ENCODE peak calls at places on chromosomes 2 and 18, in eight cellular contexts. One of them, this sample, is unnamed.

GRCh38 chr2:110816404-110817365 is 84.3 kb downstream of the ACOXL start:
- DNase-seq in T-cell: no peak
- DNase-seq in activated CD4-positive, alpha-beta T cell treated with anti-CD3 and anti-CD28 coated beads, Interleukin-2, amount 50 U/mL, for 48 hours: no peak
- DNase-seq in posterior cingulate gyrus: no peak
- DNase-seq in left lung: no peak
- DNase-seq in NCI-H460: no peak
- DNase-seq in heart right ventricle: no peak
- DNase-seq in activated CD8-positive, alpha-beta memory T cell treated with anti-CD3 and anti-CD28 coated beads for 1 hour: no peak
- DNase-seq in this sample: no peak

GRCh38 chr2:128416366-128416765 is 97.7 kb upstream of the HS6ST1 start:
- DNase-seq in T-cell: no peak
- DNase-seq in activated CD4-positive, alpha-beta T cell treated with anti-CD3 and anti-CD28 coated beads, Interleukin-2, amount 50 U/mL, for 48 hours: no peak
- DNase-seq in posterior cingulate gyrus: no peak
- DNase-seq in left lung: no peak
- DNase-seq in NCI-H460: no peak
- DNase-seq in heart right ventricle: no peak
- DNase-seq in activated CD8-positive, alpha-beta memory T cell treated with anti-CD3 and anti-CD28 coated beads for 1 hour: no peak
- DNase-seq in this sample: peak; percentile 19

GRCh38 chr2:161436411-161436810 is 20.3 kb downstream of the TBR1 start:
- DNase-seq in T-cell: no peak
- DNase-seq in activated CD4-positive, alpha-beta T cell treated with anti-CD3 and anti-CD28 coated beads, Interleukin-2, amount 50 U/mL, for 48 hours: no peak
- DNase-seq in posterior cingulate gyrus: no peak
- DNase-seq in left lung: no peak
- DNase-seq in NCI-H460: no peak
- DNase-seq in heart right ventricle: no peak
- DNase-seq in activated CD8-positive, alpha-beta memory T cell treated with anti-CD3 and anti-CD28 coated beads for 1 hour: no peak
- DNase-seq in this sample: no peak

GRCh38 chr2:108616731-108617161 is 82.5 kb downstream of the LIMS1 start:
- DNase-seq in T-cell: no peak
- DNase-seq in activated CD4-positive, alpha-beta T cell treated with anti-CD3 and anti-CD28 coated beads, Interleukin-2, amount 50 U/mL, for 48 hours: no peak
- DNase-seq in posterior cingulate gyrus: no peak
- DNase-seq in left lung: no peak
- DNase-seq in NCI-H460: no peak
- DNase-seq in heart right ventricle: no peak
- DNase-seq in activated CD8-positive, alpha-beta memory T cell treated with anti-CD3 and anti-CD28 coated beads for 1 hour: no peak
- DNase-seq in this sample: no peak

GRCh38 chr2:79530443-79530842 is 17.6 kb downstream of the CTNNA2 start:
- DNase-seq in T-cell: no peak
- DNase-seq in activated CD4-positive, alpha-beta T cell treated with anti-CD3 and anti-CD28 coated beads, Interleukin-2, amount 50 U/mL, for 48 hours: no peak
- DNase-seq in posterior cingulate gyrus: no peak
- DNase-seq in left lung: no peak
- DNase-seq in NCI-H460: no peak
- DNase-seq in heart right ventricle: no peak
- DNase-seq in activated CD8-positive, alpha-beta memory T cell treated with anti-CD3 and anti-CD28 coated beads for 1 hour: no peak
- DNase-seq in this sample: no peak

GRCh38 chr2:182672471-182673165 is 43.4 kb upstream of the DNAJC10 start:
- DNase-seq in T-cell: no peak
- DNase-seq in activated CD4-positive, alpha-beta T cell treated with anti-CD3 and anti-CD28 coated beads, Interleukin-2, amount 50 U/mL, for 48 hours: no peak
- DNase-seq in posterior cingulate gyrus: no peak
- DNase-seq in left lung: no peak
- DNase-seq in NCI-H460: peak; percentile 72
- DNase-seq in heart right ventricle: no peak
- DNase-seq in activated CD8-positive, alpha-beta memory T cell treated with anti-CD3 and anti-CD28 coated beads for 1 hour: no peak
- DNase-seq in this sample: no peak

GRCh38 chr2:69291004-69291650 is 95.9 kb downstream of the GFPT1 start:
- DNase-seq in T-cell: no peak
- DNase-seq in activated CD4-positive, alpha-beta T cell treated with anti-CD3 and anti-CD28 coated beads, Interleukin-2, amount 50 U/mL, for 48 hours: no peak
- DNase-seq in posterior cingulate gyrus: no peak
- DNase-seq in left lung: no peak
- DNase-seq in NCI-H460: no peak
- DNase-seq in heart right ventricle: no peak
- DNase-seq in activated CD8-positive, alpha-beta memory T cell treated with anti-CD3 and anti-CD28 coated beads for 1 hour: no peak
- DNase-seq in this sample: no peak

GRCh38 chr2:72098935-72099334 is 48.7 kb downstream of the CYP26B1 start:
- DNase-seq in T-cell: no peak
- DNase-seq in activated CD4-positive, alpha-beta T cell treated with anti-CD3 and anti-CD28 coated beads, Interleukin-2, amount 50 U/mL, for 48 hours: no peak
- DNase-seq in posterior cingulate gyrus: no peak
- DNase-seq in left lung: no peak
- DNase-seq in NCI-H460: no peak
- DNase-seq in heart right ventricle: no peak
- DNase-seq in activated CD8-positive, alpha-beta memory T cell treated with anti-CD3 and anti-CD28 coated beads for 1 hour: no peak
- DNase-seq in this sample: no peak

GRCh38 chr2:58515827-58516574 is 274.9 kb upstream of the FANCL start:
- DNase-seq in T-cell: no peak
- DNase-seq in activated CD4-positive, alpha-beta T cell treated with anti-CD3 and anti-CD28 coated beads, Interleukin-2, amount 50 U/mL, for 48 hours: no peak
- DNase-seq in posterior cingulate gyrus: no peak
- DNase-seq in left lung: no peak
- DNase-seq in NCI-H460: no peak
- DNase-seq in heart right ventricle: no peak
- DNase-seq in activated CD8-positive, alpha-beta memory T cell treated with anti-CD3 and anti-CD28 coated beads for 1 hour: no peak
- DNase-seq in this sample: no peak

GRCh38 chr2:156476021-156476420 is 39.8 kb downstream of the GPD2 start:
- DNase-seq in T-cell: no peak
- DNase-seq in activated CD4-positive, alpha-beta T cell treated with anti-CD3 and anti-CD28 coated beads, Interleukin-2, amount 50 U/mL, for 48 hours: no peak
- DNase-seq in posterior cingulate gyrus: no peak
- DNase-seq in left lung: no peak
- DNase-seq in NCI-H460: no peak
- DNase-seq in heart right ventricle: no peak
- DNase-seq in activated CD8-positive, alpha-beta memory T cell treated with anti-CD3 and anti-CD28 coated beads for 1 hour: no peak
- DNase-seq in this sample: no peak

GRCh38 chr2:19850056-19850455 is 51.7 kb downstream of the TTC32 start:
- DNase-seq in T-cell: no peak
- DNase-seq in activated CD4-positive, alpha-beta T cell treated with anti-CD3 and anti-CD28 coated beads, Interleukin-2, amount 50 U/mL, for 48 hours: no peak
- DNase-seq in posterior cingulate gyrus: no peak
- DNase-seq in left lung: no peak
- DNase-seq in NCI-H460: no peak
- DNase-seq in heart right ventricle: no peak
- DNase-seq in activated CD8-positive, alpha-beta memory T cell treated with anti-CD3 and anti-CD28 coated beads for 1 hour: no peak
- DNase-seq in this sample: no peak

GRCh38 chr2:68943581-68944568 is 8.8 kb downstream of the GKN2 start:
- DNase-seq in T-cell: peak; percentile 2
- DNase-seq in activated CD4-positive, alpha-beta T cell treated with anti-CD3 and anti-CD28 coated beads, Interleukin-2, amount 50 U/mL, for 48 hours: peak; percentile 55
- DNase-seq in posterior cingulate gyrus: peak; percentile 8
- DNase-seq in left lung: no peak
- DNase-seq in NCI-H460: peak; percentile 84
- DNase-seq in heart right ventricle: peak; percentile 58
- DNase-seq in activated CD8-positive, alpha-beta memory T cell treated with anti-CD3 and anti-CD28 coated beads for 1 hour: no peak
- DNase-seq in this sample: no peak

GRCh38 chr2:188189356-188189755 is 102.3 kb upstream of the GULP1 start:
- DNase-seq in T-cell: no peak
- DNase-seq in activated CD4-positive, alpha-beta T cell treated with anti-CD3 and anti-CD28 coated beads, Interleukin-2, amount 50 U/mL, for 48 hours: no peak
- DNase-seq in posterior cingulate gyrus: no peak
- DNase-seq in left lung: no peak
- DNase-seq in NCI-H460: no peak
- DNase-seq in heart right ventricle: no peak
- DNase-seq in activated CD8-positive, alpha-beta memory T cell treated with anti-CD3 and anti-CD28 coated beads for 1 hour: no peak
- DNase-seq in this sample: no peak

GRCh38 chr18:9017170-9017899 is 85.2 kb upstream of the NDUFV2 start:
- DNase-seq in T-cell: no peak
- DNase-seq in activated CD4-positive, alpha-beta T cell treated with anti-CD3 and anti-CD28 coated beads, Interleukin-2, amount 50 U/mL, for 48 hours: peak; percentile 79
- DNase-seq in posterior cingulate gyrus: peak; percentile 73
- DNase-seq in left lung: peak; percentile 88
- DNase-seq in NCI-H460: peak; percentile 71
- DNase-seq in heart right ventricle: peak; percentile 59
- DNase-seq in activated CD8-positive, alpha-beta memory T cell treated with anti-CD3 and anti-CD28 coated beads for 1 hour: peak; percentile 17
- DNase-seq in this sample: peak; percentile 93

GRCh38 chr2:9800975-9801723 is 42.1 kb upstream of the TAF1B start:
- DNase-seq in T-cell: peak; percentile 45
- DNase-seq in activated CD4-positive, alpha-beta T cell treated with anti-CD3 and anti-CD28 coated beads, Interleukin-2, amount 50 U/mL, for 48 hours: peak; percentile 69
- DNase-seq in posterior cingulate gyrus: no peak
- DNase-seq in left lung: peak; percentile 84
- DNase-seq in NCI-H460: no peak
- DNase-seq in heart right ventricle: peak; percentile 50
- DNase-seq in activated CD8-positive, alpha-beta memory T cell treated with anti-CD3 and anti-CD28 coated beads for 1 hour: no peak
- DNase-seq in this sample: peak; percentile 94

This sample was measured in RWPE2.